ENCODE peak calls at places on chromosomes 13 and 19, in four cellular contexts. C, G, R and E are unnamed samples.

GRCh38 chr19:36771275-36772231 is 1.1 kb downstream of the ZNF850 start:
- DNase-seq in C (peak), G (peak), R (peak), E (peak)

GRCh38 chr13:89281331-89281730 is 1610.2 kb downstream of the SLITRK5 start:
- DNase-seq in C (no peak), G (no peak), R (no peak), E (no peak)

GRCh38 chr13:51728972-51729371 is 75.0 kb downstream of the DHRS12 start:
- DNase-seq in C (no peak), G (no peak), R (no peak), E (no peak)

GRCh38 chr19:46585539-46585938 is 15.6 kb upstream of the CALM3 start:
- DNase-seq in C (no peak), G (no peak), R (no peak), E (no peak)

GRCh38 chr13:31909889-31910551 is 121.6 kb upstream of the FRY start:
- DNase-seq in C (no peak), G (peak), R (peak), E (no peak)

GRCh38 chr13:105642511-105642958 is 892.9 kb downstream of the EFNB2 start:
- DNase-seq in C (no peak), G (no peak), R (no peak), E (no peak)

GRCh38 chr13:112450567-112451240 is 74.5 kb downstream of the SPACA7 start:
- DNase-seq in C (no peak), G (no peak), R (no peak), E (no peak)

GRCh38 chr19:34313188-34313587 is 51.8 kb upstream of the GPI start:
- DNase-seq in C (no peak), G (peak), R (peak), E (no peak)

GRCh38 chr13:77465595-77466195 is 69.8 kb upstream of the SCEL start:
- DNase-seq in C (no peak), G (no peak), R (no peak), E (no peak)

GRCh38 chr13:111791131-111791530 is 275.8 kb upstream of the SOX1 start:
- DNase-seq in C (no peak), G (no peak), R (no peak), E (no peak)

GRCh38 chr13:42745655-42746054 is 35.7 kb upstream of the FAM216B start:
- DNase-seq in C (no peak), G (no peak), R (no peak), E (no peak)

GRCh38 chr19:50790365-50790825 is at the start of gene ACP4:
- DNase-seq in C (no peak), G (no peak), R (no peak), E (no peak)

GRCh38 chr19:43774103-43774939 is 6.5 kb downstream of the KCNN4 start:
- DNase-seq in C (no peak), G (peak), R (peak), E (no peak)

GRCh38 chr19:39843919-39844793 is 2.0 kb downstream of the FBL start:
- DNase-seq in C (no peak), G (no peak), R (no peak), E (no peak)

GRCh38 chr13:102441085-102441484 is 39.2 kb upstream of the FGF14 start:
- DNase-seq in C (no peak), G (no peak), R (no peak), E (no peak)

GRCh38 chr19:30161770-30162169 is 210.4 kb upstream of the ZNF536 start:
- DNase-seq in C (no peak), G (no peak), R (no peak), E (no peak)

GRCh38 chr19:2543463-2544442 is 67.8 kb downstream of the GADD45B start:
- DNase-seq in C (peak), G (peak), R (peak), E (peak)
- TF ChIP-seq CTCF in C (no peak), G (peak), R (no peak), E (peak)

DNA sequence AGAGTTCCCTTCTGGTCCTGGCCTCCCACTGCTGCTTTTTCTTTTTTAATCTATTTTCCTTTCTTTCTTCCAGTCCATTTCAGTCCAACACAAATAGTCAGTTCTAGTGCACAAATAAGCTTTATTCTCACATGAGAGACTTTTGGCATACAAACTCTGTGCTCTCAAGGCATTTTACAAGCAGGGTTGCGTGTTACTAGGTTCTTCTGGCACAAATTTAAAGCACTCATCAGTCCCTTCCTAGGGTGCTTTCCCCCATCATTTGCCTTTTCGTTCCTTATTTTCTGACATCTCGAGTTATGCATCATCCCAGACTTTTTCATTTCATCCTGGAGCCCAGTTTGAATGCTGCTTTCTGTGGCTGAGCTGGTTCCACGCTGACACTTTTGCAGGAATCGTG is 29.8 kb upstream of the IL17D start:
- DNase-seq in C (no peak), G (no peak), R (no peak), E (no peak)
- H3K27ac ChIP-seq in C (no peak), G (no peak), R (no peak), E (no peak)

GRCh38 chr13:44068169-44068568 is 188.5 kb downstream of the LACC1 start:
- DNase-seq in C (no peak), G (no peak), R (no peak), E (no peak)
- TF ChIP-seq CTCF in C (no peak), G (no peak), R (no peak), E (peak)

GRCh38 chr13:24891476-24892108 is 127.6 kb downstream of the RNF17 start:
- DNase-seq in C (no peak), G (no peak), R (no peak), E (no peak)
- H3K27ac ChIP-seq in C (no peak), G (no peak), R (no peak), E (no peak)

GRCh38 chr13:23183292-23183691 is 2.5 kb downstream of the SGCG start:
- DNase-seq in C (no peak), G (peak), R (peak), E (no peak)
- TF ChIP-seq CTCF in C (no peak), G (no peak), R (no peak), E (no peak)

GRCh38 chr19:48446579-48446978 is 796 bp downstream of the GRWD1 start:
- DNase-seq in C (no peak), G (no peak), R (no peak), E (no peak)
- H3K27ac ChIP-seq in C (peak), G (peak), R (no peak), E (no peak)

GRCh38 chr13:44814836-44815235 is 174.4 kb downstream of the NUFIP1 start:
- DNase-seq in C (no peak), G (no peak), R (no peak), E (no peak)
- TF ChIP-seq CTCF in C (no peak), G (no peak), R (no peak), E (no peak)

DNA sequence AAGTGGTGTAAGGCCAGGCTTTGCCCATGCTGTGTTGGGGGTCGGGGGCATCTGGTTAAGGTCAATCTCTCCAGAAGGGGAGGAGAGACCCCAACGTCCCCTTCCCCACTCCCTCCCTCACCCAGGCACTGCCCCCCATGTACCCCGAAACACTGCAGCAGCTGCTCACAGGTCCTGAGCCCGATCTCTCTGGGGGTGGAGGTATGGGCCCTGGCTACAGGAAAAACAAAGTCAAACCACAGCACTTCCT is 10.2 kb downstream of the CAPN12 start:
- DNase-seq in C (no peak), G (no peak), R (no peak), E (no peak)
- H3K27ac ChIP-seq in C (peak), G (peak), R (peak), E (peak)